ENCODE peak calls at places on chromosome 14, in four cellular contexts. S, K, C and H are unnamed samples.

GRCh38 chr14:52902971-52903385 is 47.9 kb downstream of the FERMT2 start:
- DNase-seq in C (no peak), K (no peak), S (no peak), H (no peak)

GRCh38 chr14:36365766-36366165 is 45.3 kb upstream of the MBIP start:
- DNase-seq in C (no peak), K (no peak), S (no peak), H (no peak)

GRCh38 chr14:88322505-88323085 is 474 bp downstream of the KCNK10 start:
- DNase-seq in K (no peak), C (no peak), S (peak), H (no peak)

GRCh38 chr14:75977544-75977943 is 4.3 kb downstream of the TGFB3 start:
- DNase-seq in K (no peak), S (no peak), C (no peak), H (no peak)

GRCh38 chr14:22213110-22213509 is 375.9 kb downstream of the DAD1 start:
- DNase-seq in C (no peak), S (no peak), K (no peak), H (no peak)

GRCh38 chr14:22518073-22518472 is 71.0 kb downstream of the DAD1 start:
- DNase-seq in S (no peak), K (no peak), C (no peak), H (no peak)

GRCh38 chr14:75301666-75302325 is 23.2 kb downstream of the FOS start:
- DNase-seq in K (peak), S (no peak), C (no peak), H (no peak)

GRCh38 chr14:56378474-56378873 is 201.1 kb upstream of the TMEM260 start:
- DNase-seq in C (no peak), S (no peak), K (no peak), H (no peak)

GRCh38 chr14:25053585-25053984 is 3.6 kb upstream of the STXBP6 start:
- DNase-seq in S (no peak), K (no peak), C (no peak), H (no peak)

GRCh38 chr14:83757896-83758295 is 1772.0 kb upstream of the FLRT2 start:
- DNase-seq in C (no peak), K (no peak), S (no peak), H (no peak)

GRCh38 chr14:104100171-104101085 is 14.9 kb downstream of the ASPG start:
- DNase-seq in S (no peak), K (no peak), C (no peak), H (no peak)

GRCh38 chr14:54881761-54882401 is 20.7 kb downstream of the GCH1 start:
- DNase-seq in C (no peak), S (no peak), K (no peak), H (no peak)

GRCh38 chr14:61891251-61891650 is 129.0 kb downstream of the SNAPC1 start:
- DNase-seq in S (no peak), K (no peak), C (no peak), H (no peak)

GRCh38 chr14:73757876-73758391 is 43.8 kb upstream of the PNMA1 start:
- DNase-seq in K (no peak), C (no peak), S (no peak), H (no peak)

GRCh38 chr14:72646861-72647528 is 246.9 kb downstream of the DPF3 start:
- DNase-seq in K (no peak), S (no peak), C (no peak), H (no peak)

GRCh38 chr14:53180272-53181221 is 27.4 kb upstream of the DDHD1 start:
- DNase-seq in S (peak), C (peak), K (peak), H (peak)

GRCh38 chr14:38992067-38992835 is 110.8 kb downstream of the SEC23A start:
- DNase-seq in S (no peak), C (no peak), K (no peak), H (no peak)

GRCh38 chr14:38994721-38995120 is 108.3 kb downstream of the SEC23A start:
- DNase-seq in K (no peak), C (no peak), S (no peak), H (no peak)

GRCh38 chr14:38987781-38988180 is 115.3 kb downstream of the SEC23A start:
- DNase-seq in K (no peak), S (no peak), C (no peak), H (no peak)

DNA sequence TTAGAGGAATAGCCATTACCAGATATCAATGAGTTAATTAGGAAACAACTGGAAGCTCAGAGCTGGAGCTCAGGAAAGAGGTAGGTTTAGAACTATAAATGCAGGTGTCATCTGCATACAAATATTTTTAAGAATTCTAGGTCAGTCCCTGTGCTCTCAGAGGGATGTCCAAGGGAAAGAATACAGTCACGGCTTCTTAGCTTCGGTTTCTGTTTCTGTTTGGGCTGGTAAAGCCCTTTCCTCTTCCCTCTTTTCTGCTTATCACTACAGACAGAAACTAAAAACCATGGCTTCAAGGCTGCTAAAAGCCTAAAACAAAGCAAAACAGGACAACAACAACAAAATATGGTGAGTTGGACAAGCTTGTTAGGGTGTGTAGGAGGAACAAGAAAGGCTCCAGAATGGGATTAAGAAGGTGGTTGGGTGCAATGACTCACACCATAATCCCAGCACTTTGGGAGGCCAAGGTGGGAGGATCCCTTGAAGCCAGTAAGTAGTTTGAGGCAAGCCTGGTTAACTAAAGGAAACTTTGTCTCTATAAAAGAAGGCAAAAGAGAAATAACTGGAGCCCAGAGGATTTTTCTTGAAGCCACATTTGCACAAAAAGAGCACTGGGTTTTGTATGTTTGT is 113.0 kb downstream of the SEC23A start:
- DNase-seq in K (no peak), S (no peak), C (peak), H (no peak)
- TF ChIP-seq SRF in K (no peak), S (no peak), C (no peak), H (no peak)

DNA sequence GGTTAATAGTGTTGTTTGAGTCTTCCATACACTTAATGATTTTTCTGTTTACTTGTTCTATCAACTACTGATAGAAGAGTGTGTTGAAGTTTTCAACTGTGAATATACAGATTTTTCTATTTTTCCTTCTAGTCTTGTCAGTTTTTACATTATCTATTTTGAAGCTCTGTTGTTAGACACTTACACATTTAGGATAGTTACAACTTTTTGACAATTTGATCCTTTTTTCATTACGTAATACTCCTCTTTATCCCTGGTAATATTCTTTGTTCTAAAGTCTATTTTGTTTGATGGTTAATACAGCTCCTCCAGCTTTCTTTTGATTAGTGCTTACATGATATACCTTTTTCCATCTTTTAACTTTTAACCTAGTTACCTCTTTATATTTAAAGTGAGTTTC is 45.2 kb downstream of the DHRS2 start:
- DNase-seq in C (no peak), K (no peak), S (no peak), H (no peak)
- H2AFZ ChIP-seq in C (no peak), K (no peak), S (no peak), H (no peak)

GRCh38 chr14:64035143-64035542 is 182.3 kb downstream of the SYNE2 start:
- DNase-seq in K (no peak), C (no peak), S (no peak), H (no peak)
- TF ChIP-seq EGR1 in K (no peak), C (no peak), S (no peak), H (no peak)

DNA sequence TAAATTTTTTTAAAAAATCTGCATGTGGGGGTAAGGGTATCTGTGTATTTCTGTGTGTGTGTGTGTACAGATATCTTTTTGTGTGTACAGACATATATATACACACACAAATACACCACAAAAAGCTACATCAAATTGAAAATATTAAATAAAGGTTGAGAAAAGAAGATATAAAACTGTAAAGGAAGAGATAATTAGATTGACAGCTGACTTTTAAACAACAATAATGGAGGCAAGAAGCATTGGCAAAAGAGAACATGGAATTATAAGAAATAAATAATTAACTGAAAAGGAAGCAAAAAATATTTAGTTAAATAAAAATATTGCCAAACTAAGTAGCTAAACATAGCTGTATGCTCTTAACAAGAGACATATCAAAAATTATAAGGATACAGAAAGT is 291.4 kb downstream of the FSCB start:
- DNase-seq in S (no peak), K (no peak), C (no peak), H (no peak)
- TF ChIP-seq SRF in S (no peak), K (no peak), C (no peak), H (no peak)

GRCh38 chr14:31893156-31893813 is 183.8 kb upstream of the ARHGAP5 start:
- DNase-seq in C (no peak), K (no peak), S (no peak), H (no peak)
- H2AFZ ChIP-seq in C (no peak), K (peak), S (no peak), H (no peak)

GRCh38 chr14:101714394-101714793 is 47.1 kb upstream of the PPP2R5C start:
- DNase-seq in S (no peak), C (no peak), K (no peak), H (no peak)
- TF ChIP-seq EGR1 in S (no peak), C (no peak), K (no peak), H (no peak)

DNA sequence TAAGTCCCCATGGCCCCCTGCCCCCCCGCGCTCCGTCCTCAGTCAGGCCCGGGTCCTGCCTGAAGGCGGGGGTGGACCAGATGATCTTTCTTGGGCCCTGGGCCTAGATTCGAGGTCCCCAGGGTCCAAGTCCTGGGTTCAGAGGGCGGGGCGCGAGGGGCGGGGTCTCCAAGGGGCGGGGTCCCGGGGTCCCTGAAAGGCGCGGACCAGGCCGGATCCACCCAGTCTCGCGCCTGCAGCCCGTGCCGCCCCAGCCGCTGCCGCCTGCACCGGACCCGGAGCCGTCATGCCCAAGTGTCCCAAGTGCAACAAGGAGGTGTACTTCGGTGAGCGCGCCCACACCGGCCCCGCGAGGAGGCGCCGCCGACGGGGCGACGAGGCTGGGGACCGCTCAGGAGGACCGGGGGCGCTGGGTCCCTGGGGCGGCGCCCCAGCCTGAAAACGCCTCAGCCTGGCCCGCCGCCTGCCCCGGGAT is 325 bp downstream of the CRIP1 start:
- DNase-seq in S (peak), K (no peak), C (no peak), H (no peak)
- TF ChIP-seq SRF in S (no peak), K (no peak), C (no peak), H (no peak)